ENCODE peak calls at places on chromosome 1, in nine cellular contexts. One of them, this sample, is unnamed.

GRCh38 chr1:75342799-75343198 is 208.6 kb downstream of the LHX8 start:
- DNase-seq in activated T-cell treated with anti-CD3 and anti-CD28 coated beads, Interleukin-2, amount 50 U/mL, for 48 hours: no peak
- DNase-seq in H4: no peak
- DNase-seq in T-helper 9 cell: no peak
- DNase-seq in HFFc6: no peak
- DNase-seq in kidney epithelial cell: no peak
- DNase-seq in upper lobe of right lung: no peak
- DNase-seq in Ammon's horn: no peak
- DNase-seq in activated CD8-positive, alpha-beta T cell treated with anti-CD3 and anti-CD28 coated beads for 36 hours: no peak
- DNase-seq in this sample: no peak

GRCh38 chr1:68217060-68217554 is 15.2 kb downstream of the WLS start:
- DNase-seq in activated T-cell treated with anti-CD3 and anti-CD28 coated beads, Interleukin-2, amount 50 U/mL, for 48 hours: no peak
- DNase-seq in HFFc6: no peak
- DNase-seq in activated CD8-positive, alpha-beta T cell treated with anti-CD3 and anti-CD28 coated beads for 36 hours: no peak
- DNase-seq in kidney epithelial cell: no peak
- DNase-seq in T-helper 9 cell: no peak
- DNase-seq in Ammon's horn: peak
- DNase-seq in H4: no peak
- DNase-seq in upper lobe of right lung: no peak
- DNase-seq in this sample: no peak

GRCh38 chr1:201053155-201053860 is 29.8 kb upstream of the KIF21B start:
- DNase-seq in upper lobe of right lung: no peak
- DNase-seq in H4: no peak
- DNase-seq in activated T-cell treated with anti-CD3 and anti-CD28 coated beads, Interleukin-2, amount 50 U/mL, for 48 hours: no peak
- DNase-seq in HFFc6: no peak
- DNase-seq in T-helper 9 cell: no peak
- DNase-seq in Ammon's horn: no peak
- DNase-seq in activated CD8-positive, alpha-beta T cell treated with anti-CD3 and anti-CD28 coated beads for 36 hours: no peak
- DNase-seq in kidney epithelial cell: no peak
- DNase-seq in this sample: no peak

GRCh38 chr1:192491804-192492554 is 83.6 kb upstream of the RGS1 start:
- DNase-seq in HFFc6: peak
- DNase-seq in activated CD8-positive, alpha-beta T cell treated with anti-CD3 and anti-CD28 coated beads for 36 hours: no peak
- DNase-seq in H4: no peak
- DNase-seq in activated T-cell treated with anti-CD3 and anti-CD28 coated beads, Interleukin-2, amount 50 U/mL, for 48 hours: no peak
- DNase-seq in Ammon's horn: no peak
- DNase-seq in kidney epithelial cell: no peak
- DNase-seq in upper lobe of right lung: no peak
- DNase-seq in T-helper 9 cell: no peak
- DNase-seq in this sample: no peak

GRCh38 chr1:115189814-115190541 is 100.7 kb upstream of the TSPAN2 start:
- DNase-seq in activated T-cell treated with anti-CD3 and anti-CD28 coated beads, Interleukin-2, amount 50 U/mL, for 48 hours: no peak
- DNase-seq in kidney epithelial cell: peak
- DNase-seq in Ammon's horn: no peak
- DNase-seq in HFFc6: peak
- DNase-seq in upper lobe of right lung: no peak
- DNase-seq in activated CD8-positive, alpha-beta T cell treated with anti-CD3 and anti-CD28 coated beads for 36 hours: no peak
- DNase-seq in T-helper 9 cell: no peak
- DNase-seq in H4: peak
- DNase-seq in this sample: no peak

GRCh38 chr1:7521803-7522202 is 249.3 kb upstream of the VAMP3 start:
- DNase-seq in upper lobe of right lung: peak
- DNase-seq in Ammon's horn: no peak
- DNase-seq in H4: no peak
- DNase-seq in HFFc6: peak
- DNase-seq in T-helper 9 cell: no peak
- DNase-seq in activated T-cell treated with anti-CD3 and anti-CD28 coated beads, Interleukin-2, amount 50 U/mL, for 48 hours: no peak
- DNase-seq in kidney epithelial cell: no peak
- DNase-seq in activated CD8-positive, alpha-beta T cell treated with anti-CD3 and anti-CD28 coated beads for 36 hours: no peak
- DNase-seq in this sample: peak

GRCh38 chr1:227454686-227455085 is 108.7 kb upstream of the ZNF678 start:
- DNase-seq in upper lobe of right lung: no peak
- DNase-seq in activated T-cell treated with anti-CD3 and anti-CD28 coated beads, Interleukin-2, amount 50 U/mL, for 48 hours: no peak
- DNase-seq in Ammon's horn: no peak
- DNase-seq in HFFc6: no peak
- DNase-seq in H4: no peak
- DNase-seq in activated CD8-positive, alpha-beta T cell treated with anti-CD3 and anti-CD28 coated beads for 36 hours: no peak
- DNase-seq in kidney epithelial cell: no peak
- DNase-seq in T-helper 9 cell: no peak
- DNase-seq in this sample: no peak

GRCh38 chr1:36436820-36437219 is 13.4 kb downstream of the OSCP1 start:
- DNase-seq in T-helper 9 cell: no peak
- DNase-seq in H4: no peak
- DNase-seq in activated CD8-positive, alpha-beta T cell treated with anti-CD3 and anti-CD28 coated beads for 36 hours: no peak
- DNase-seq in kidney epithelial cell: peak
- DNase-seq in upper lobe of right lung: no peak
- DNase-seq in Ammon's horn: no peak
- DNase-seq in activated T-cell treated with anti-CD3 and anti-CD28 coated beads, Interleukin-2, amount 50 U/mL, for 48 hours: no peak
- DNase-seq in HFFc6: peak
- DNase-seq in this sample: no peak

GRCh38 chr1:160789702-160790611 is 6.0 kb upstream of the LY9 start:
- DNase-seq in HFFc6: no peak
- DNase-seq in upper lobe of right lung: no peak
- DNase-seq in T-helper 9 cell: no peak
- DNase-seq in H4: no peak
- DNase-seq in activated CD8-positive, alpha-beta T cell treated with anti-CD3 and anti-CD28 coated beads for 36 hours: no peak
- DNase-seq in Ammon's horn: no peak
- DNase-seq in kidney epithelial cell: no peak
- DNase-seq in activated T-cell treated with anti-CD3 and anti-CD28 coated beads, Interleukin-2, amount 50 U/mL, for 48 hours: no peak
- DNase-seq in this sample: peak

GRCh38 chr1:2801535-2802291 is at the start of gene TTC34:
- DNase-seq in activated T-cell treated with anti-CD3 and anti-CD28 coated beads, Interleukin-2, amount 50 U/mL, for 48 hours: peak
- DNase-seq in Ammon's horn: no peak
- DNase-seq in HFFc6: no peak
- DNase-seq in activated CD8-positive, alpha-beta T cell treated with anti-CD3 and anti-CD28 coated beads for 36 hours: peak
- DNase-seq in kidney epithelial cell: no peak
- DNase-seq in upper lobe of right lung: peak
- DNase-seq in H4: no peak
- DNase-seq in T-helper 9 cell: peak
- DNase-seq in this sample: peak

This sample was measured in spleen.